ENCODE peak calls at places on chromosomes 12 and 14, in six cellular contexts. J, B, I, A, P and M are unnamed samples.

GRCh38 chr14:60102389-60102788 is 10.7 kb downstream of the PCNX4 start:
- DNase-seq in A (peak), P (peak), B (peak), J (no peak), I (no peak), M (peak)

GRCh38 chr14:65224799-65225198 is 122.5 kb upstream of the MAX start:
- DNase-seq in P (no peak), I (no peak), A (peak), B (peak), J (no peak), M (no peak)

GRCh38 chr12:119868992-119869391 is 8.1 kb downstream of the CIT start:
- DNase-seq in B (peak), J (no peak), P (peak), A (peak), I (no peak), M (no peak)

GRCh38 chr14:51449666-51450061 is 202.0 kb upstream of the FRMD6 start:
- DNase-seq in B (no peak), J (no peak), A (no peak), I (no peak), P (no peak), M (no peak)

GRCh38 chr14:99609245-99610117 is 5.5 kb upstream of the CCDC85C start:
- DNase-seq in A (no peak), P (no peak), B (no peak), J (no peak), I (peak), M (no peak)

GRCh38 chr12:7145671-7146070 is 15.5 kb downstream of the CLSTN3 start:
- DNase-seq in I (no peak), A (no peak), J (no peak), B (no peak), P (no peak), M (no peak)

GRCh38 chr12:18861287-18861858 is 123.5 kb downstream of the CAPZA3 start:
- DNase-seq in I (no peak), J (no peak), A (peak), B (peak), P (peak), M (no peak)

GRCh38 chr12:93419388-93420034 is 22.2 kb downstream of the UBE2N start:
- DNase-seq in I (no peak), A (peak), B (peak), J (no peak), P (peak), M (peak)

GRCh38 chr12:113302466-113302865 is 32.4 kb downstream of the SLC8B1 start:
- DNase-seq in I (no peak), B (no peak), A (no peak), P (no peak), J (no peak), M (no peak)

GRCh38 chr12:63980211-63980610 is 135.7 kb downstream of the SRGAP1 start:
- DNase-seq in B (no peak), J (no peak), P (no peak), A (no peak), I (no peak), M (no peak)

GRCh38 chr12:75783093-75783877 is 248.3 kb downstream of the PHLDA1 start:
- DNase-seq in A (no peak), I (no peak), J (no peak), P (no peak), B (no peak), M (no peak)

GRCh38 chr12:27552886-27553560 is 29.0 kb downstream of the PPFIBP1 start:
- DNase-seq in A (peak), B (no peak), P (no peak), J (no peak), I (peak), M (no peak)

GRCh38 chr12:63276537-63277365 is 125.8 kb upstream of the AVPR1A start:
- DNase-seq in P (no peak), I (no peak), J (no peak), A (peak), B (peak), M (no peak)

GRCh38 chr14:31886161-31886835 is 190.8 kb upstream of the ARHGAP5 start:
- DNase-seq in A (peak), P (no peak), I (no peak), B (no peak), J (no peak), M (no peak)
- TF ChIP-seq CTCF in A (no peak), P (no peak), I (no peak), B (no peak), J (no peak), M (no peak)

GRCh38 chr12:49261726-49262125 is 3.2 kb upstream of the TUBA1C start:
- DNase-seq in A (peak), B (no peak), P (no peak), J (no peak), I (no peak), M (peak)

GRCh38 chr12:49264466-49264872 is 413 bp upstream of the TUBA1C start:
- DNase-seq in P (no peak), I (no peak), J (no peak), B (peak), A (peak), M (no peak)

GRCh38 chr12:49260831-49261363 is 4.0 kb upstream of the TUBA1C start:
- DNase-seq in A (no peak), J (no peak), B (no peak), I (no peak), P (no peak), M (no peak)

GRCh38 chr12:49264873-49265792 is at the start of gene TUBA1C:
- DNase-seq in P (peak), I (peak), A (peak), B (peak), J (peak), M (peak)

DNA sequence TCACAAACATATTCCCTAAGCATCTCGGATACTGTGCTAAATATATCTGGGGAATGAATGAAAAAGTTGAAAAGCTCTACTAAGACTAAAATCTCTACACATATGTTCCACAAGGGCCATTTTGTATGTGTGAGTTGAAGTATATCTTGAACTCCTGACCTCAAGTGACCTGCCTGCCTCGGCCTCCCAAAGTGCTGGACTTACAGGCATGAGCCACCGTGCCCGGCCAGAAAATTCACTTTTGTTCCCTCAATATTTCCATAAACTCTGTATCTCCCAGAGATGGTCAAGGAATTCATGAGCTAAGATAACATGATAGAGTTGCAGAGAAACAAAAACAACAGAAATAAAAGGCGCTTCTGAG is 1.5 kb upstream of the TUBA1C start:
- DNase-seq in J (no peak), B (no peak), A (no peak), I (no peak), P (no peak), M (no peak)
- H3K4me3 ChIP-seq in J (peak), B (no peak), A (no peak), I (no peak), P (peak), M (no peak)

DNA sequence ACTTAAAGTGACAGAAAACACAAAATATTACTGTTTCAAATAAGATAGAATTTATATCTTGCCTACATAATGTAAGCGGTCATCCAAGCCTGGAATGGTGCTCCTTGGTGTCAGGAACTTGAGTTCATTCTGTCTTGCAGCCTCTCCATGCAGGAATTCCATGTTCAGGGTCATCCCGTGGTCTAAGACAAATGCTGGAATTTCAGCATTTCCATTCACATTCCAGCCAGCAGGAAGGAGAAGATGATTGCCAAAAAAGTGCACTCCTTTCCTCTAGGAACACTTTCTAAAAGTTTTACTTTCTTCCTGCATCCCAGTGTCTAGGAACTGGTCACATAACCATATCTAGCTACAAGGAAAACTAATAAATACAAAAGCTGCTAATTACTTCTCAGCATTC is 106.3 kb downstream of the PTPRO start:
- DNase-seq in B (peak), A (no peak), P (no peak), J (no peak), I (no peak), M (no peak)
- TF ChIP-seq CTCF in B (peak), A (no peak), P (no peak), J (no peak), I (no peak), M (peak)

GRCh38 chr12:15787801-15788200 is 1.4 kb downstream of the EPS8 start:
- DNase-seq in J (no peak), P (no peak), I (no peak), B (no peak), A (peak), M (no peak)
- H3K4me3 ChIP-seq in J (peak), P (peak), I (peak), B (peak), A (peak), M (peak)